ENCODE peak calls at places on chromosomes 1 and 21, in six cellular contexts. N, H, B, V, I and E are unnamed samples. For H3K9me3, the result is how much of the 10 kb centered on the place peaks cover.

GRCh38 chr1:154741747-154742495 is 128.2 kb downstream of the KCNN3 start:
- DNase-seq in N (no peak), H (no peak), B (no peak), V (no peak), I (no peak), E (no peak)

GRCh38 chr1:22457836-22458235 is 6.2 kb downstream of the ZBTB40 start:
- DNase-seq in N (no peak), H (no peak), B (no peak), V (no peak), I (no peak), E (no peak)

GRCh38 chr1:41379741-41380130 is 18.5 kb downstream of the FOXO6 start:
- DNase-seq in N (no peak), H (no peak), B (no peak), V (no peak), I (no peak), E (no peak)

GRCh38 chr1:37055631-37056030 is 21.3 kb upstream of the GRIK3 start:
- DNase-seq in N (no peak), H (no peak), B (no peak), V (no peak), I (no peak), E (no peak)

GRCh38 chr1:78303620-78304019 is 187.2 kb upstream of the PTGFR start:
- DNase-seq in N (no peak), H (peak), B (peak), V (no peak), I (peak), E (peak)

GRCh38 chr1:10898921-10899320 is 102.5 kb upstream of the CASZ1 start:
- DNase-seq in N (no peak), H (no peak), B (no peak), V (no peak), I (no peak), E (no peak)

GRCh38 chr1:5402618-5403017 is 589.6 kb downstream of the NPHP4 start:
- DNase-seq in N (no peak), H (no peak), B (no peak), V (no peak), I (no peak), E (no peak)

GRCh38 chr1:110464340-110464739 is 13.4 kb downstream of the PROK1 start:
- DNase-seq in N (no peak), H (no peak), B (no peak), V (no peak), I (no peak), E (no peak)

GRCh38 chr1:227775841-227776240 is 39.6 kb upstream of the PRSS38 start:
- DNase-seq in N (no peak), H (no peak), B (no peak), V (no peak), I (no peak), E (no peak)

GRCh38 chr1:186662752-186663151 is 17.5 kb downstream of the PTGS2 start:
- DNase-seq in N (no peak), H (no peak), B (no peak), V (no peak), I (no peak), E (no peak)

GRCh38 chr1:227546598-227547313 is 16.6 kb upstream of the ZNF678 start:
- DNase-seq in N (no peak), H (no peak), B (no peak), V (no peak), I (no peak), E (no peak)

GRCh38 chr1:228287541-228288425 is 79.9 kb downstream of the OBSCN start:
- DNase-seq in N (no peak), H (no peak), B (no peak), V (no peak), I (no peak), E (no peak)

GRCh38 chr1:9242338-9242969 is 7.9 kb downstream of the H6PD start:
- DNase-seq in N (peak), H (peak), B (peak), V (no peak), I (peak), E (peak)

GRCh38 chr21:36163780-36164426 is 7.3 kb downstream of the DOP1B start:
- DNase-seq in N (no peak), H (no peak), B (no peak), V (no peak), I (no peak), E (no peak)

GRCh38 chr1:156639601-156640101 is 2.3 kb upstream of the BCAN start:
- DNase-seq in N (no peak), H (no peak), B (no peak), V (no peak), I (no peak), E (no peak)

GRCh38 chr1:164673584-164674214 is 114.7 kb downstream of the PBX1 start:
- DNase-seq in N (no peak), H (no peak), B (no peak), V (no peak), I (no peak), E (no peak)

GRCh38 chr1:115828101-115829022 is 12.6 kb downstream of the NHLH2 start:
- DNase-seq in N (peak), H (peak), B (no peak), V (no peak), I (no peak), E (no peak)

GRCh38 chr1:74430496-74430895 is 81.9 kb downstream of the LRRC53 start:
- DNase-seq in N (no peak), H (no peak), B (no peak), V (no peak), I (no peak), E (no peak)

GRCh38 chr1:168977618-168978017 is 128.9 kb upstream of the ATP1B1 start:
- DNase-seq in N (no peak), H (no peak), B (no peak), V (no peak), I (no peak), E (no peak)

GRCh38 chr1:222165625-222166024 is 382.3 kb downstream of the HHIPL2 start:
- DNase-seq in N (no peak), H (no peak), B (peak), V (no peak), I (no peak), E (no peak)

GRCh38 chr1:25550155-25550506 is 6.7 kb downstream of the LDLRAP1 start:
- DNase-seq in N (no peak), H (no peak), B (no peak), V (no peak), I (no peak), E (no peak)

GRCh38 chr1:113195115-113195845 is 122.3 kb downstream of the LRIG2 start:
- DNase-seq in N (no peak), H (no peak), B (no peak), V (no peak), I (no peak), E (no peak)

GRCh38 chr1:41361495-41362356 is 492 bp downstream of the FOXO6 start:
- DNase-seq in N (peak), H (no peak), B (no peak), V (no peak), I (peak), E (peak)

GRCh38 chr21:36749935-36750578 is 51.1 kb downstream of the SIM2 start:
- DNase-seq in N (no peak), H (no peak), B (no peak), V (no peak), I (no peak), E (no peak)

GRCh38 chr1:11882814-11883538 is 24.2 kb upstream of the NPPB start:
- DNase-seq in N (no peak), H (no peak), B (no peak), V (no peak), I (peak), E (peak)

GRCh38 chr1:55420866-55421265 is 205.7 kb upstream of the USP24 start:
- DNase-seq in N (no peak), H (no peak), B (no peak), V (no peak), I (no peak), E (no peak)

GRCh38 chr1:178151831-178152230 is 57.9 kb downstream of the RASAL2 start:
- DNase-seq in N (no peak), H (peak), B (no peak), V (no peak), I (no peak), E (no peak)

GRCh38 chr1:22157359-22157966 is 14.6 kb upstream of the WNT4 start:
- DNase-seq in N (no peak), H (no peak), B (no peak), V (no peak), I (no peak), E (no peak)

GRCh38 chr1:160777486-160778089 is 18.4 kb upstream of the LY9 start:
- DNase-seq in N (no peak), H (no peak), B (no peak), V (peak), I (no peak), E (no peak)

GRCh38 chr1:175824079-175824478 is 80.7 kb upstream of the TNR start:
- DNase-seq in N (no peak), H (no peak), B (no peak), V (no peak), I (peak), E (peak)
- TF ChIP-seq CTCF in N (no peak), H (no peak), B (no peak), V (peak), I (no peak), E (no peak)

GRCh38 chr1:56645663-56646330 is 683 bp downstream of the PRKAA2 start:
- DNase-seq in N (no peak), H (no peak), B (peak), V (no peak), I (peak), E (peak)

GRCh38 chr1:56644941-56645662 is at the start of gene PRKAA2:
- DNase-seq in N (peak), H (peak), B (peak), V (no peak), I (peak), E (peak)

GRCh38 chr1:56647106-56647505 is 2.0 kb downstream of the PRKAA2 start:
- DNase-seq in N (no peak), H (no peak), B (no peak), V (no peak), I (no peak), E (no peak)

GRCh38 chr1:56644064-56644940 is 812 bp upstream of the PRKAA2 start:
- DNase-seq in N (no peak), H (no peak), B (no peak), V (no peak), I (no peak), E (no peak)

GRCh38 chr1:56648546-56648945 is 3.4 kb downstream of the PRKAA2 start:
- DNase-seq in N (no peak), H (no peak), B (no peak), V (no peak), I (no peak), E (no peak)
- TF ChIP-seq POLR2A in N (no peak), H (no peak), B (no peak), V (no peak), I (no peak), E (no peak)

GRCh38 chr1:152410028-152410427 is 4.0 kb downstream of the CRNN start:
- DNase-seq in N (no peak), H (no peak), B (no peak), V (no peak), I (no peak), E (no peak)

GRCh38 chr1:152410599-152410998 is 3.5 kb downstream of the CRNN start:
- DNase-seq in N (no peak), H (no peak), B (no peak), V (no peak), I (no peak), E (no peak)

GRCh38 chr1:152413909-152414308 is at the start of gene CRNN:
- DNase-seq in N (no peak), H (no peak), B (no peak), V (no peak), I (no peak), E (no peak)

GRCh38 chr1:152411144-152411543 is 2.9 kb downstream of the CRNN start:
- DNase-seq in N (no peak), H (no peak), B (no peak), V (no peak), I (no peak), E (no peak)

DNA sequence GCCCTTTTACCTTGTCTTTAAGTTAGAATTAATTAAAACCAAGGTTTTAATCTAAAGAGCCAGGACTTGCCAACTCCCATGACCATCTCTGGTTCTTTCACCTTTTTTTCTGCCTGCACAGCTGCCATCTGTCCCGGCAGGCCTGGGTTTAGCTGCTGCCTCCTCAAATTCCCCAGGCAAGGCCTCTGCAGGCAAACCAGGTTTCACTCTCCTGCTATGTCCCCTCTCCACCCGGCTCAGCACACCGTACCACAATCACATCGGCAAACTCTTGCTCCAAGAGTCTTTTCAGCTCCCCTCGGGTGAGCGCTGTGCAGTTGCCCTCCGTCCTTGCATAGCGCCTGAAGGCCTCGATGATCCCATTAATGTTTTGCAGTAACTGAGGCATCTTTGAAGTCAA is 2.2 kb downstream of the CRNN start:
- DNase-seq in N (no peak), H (no peak), B (no peak), V (no peak), I (no peak), E (no peak)
- H3K9me3 ChIP-seq in N (under half), H (under half), B (under half), V (under half), I (under half), E (under half)

DNA sequence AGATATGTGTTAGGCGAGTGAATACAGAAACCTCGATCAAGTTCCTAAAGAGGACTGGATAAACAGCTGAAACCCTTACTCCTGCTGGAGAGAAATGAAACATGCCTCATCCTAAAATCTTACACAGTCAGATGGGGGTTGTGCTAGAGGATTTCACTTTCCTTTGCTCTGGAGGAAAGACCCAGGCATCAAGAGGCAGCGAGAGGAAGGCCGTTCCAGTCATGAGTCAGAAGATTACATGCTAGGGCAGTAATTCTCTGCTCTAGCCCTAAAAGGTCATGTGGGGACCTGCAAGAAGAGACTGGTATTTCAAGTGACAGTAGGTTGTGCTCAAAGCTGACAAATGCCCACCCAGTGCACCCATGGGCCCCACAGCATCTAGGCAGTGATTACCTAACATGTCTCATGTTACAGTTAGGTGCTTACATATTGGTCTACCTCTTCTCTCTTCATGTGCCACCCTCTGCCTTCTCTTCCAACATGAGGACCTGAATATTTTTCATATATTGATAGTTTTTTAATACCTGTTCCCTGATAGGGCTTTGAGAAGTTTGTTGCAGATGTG is 99.6 kb upstream of the BEND5 start:
- DNase-seq in N (no peak), H (no peak), B (no peak), V (no peak), I (no peak), E (peak)
- TF ChIP-seq CTCF in N (no peak), H (no peak), B (no peak), V (no peak), I (no peak), E (no peak)

GRCh38 chr1:1318131-1318652 is 6.3 kb downstream of the INTS11 start:
- DNase-seq in N (peak), H (peak), B (peak), V (peak), I (peak), E (peak)
- TF ChIP-seq POLR2A in N (no peak), H (no peak), B (no peak), V (no peak), I (no peak), E (no peak)